ENCODE peak calls at places on chromosome 12, in four cellular contexts. P is HEK293T, H is HepG2, G is H1. Y is an unnamed sample.

GRCh38 chr12:51700887-51701286 is 109.9 kb downstream of the SCN8A start:
- DNase-seq in G (no peak), H (no peak), P (no peak), Y (no peak)

GRCh38 chr12:57092876-57093411 is 4.0 kb downstream of the NAB2 start:
- DNase-seq in H (no peak), G (no peak), P (no peak), Y (no peak)

GRCh38 chr12:120241561-120242274 is 23.8 kb downstream of the PXN start:
- DNase-seq in G (no peak), P (no peak), H (no peak), Y (no peak)

GRCh38 chr12:9365296-9365695 is 157.1 kb upstream of the PZP start:
- DNase-seq in G (no peak), P (no peak), H (no peak), Y (no peak)

GRCh38 chr12:112761366-112761986 is 30.1 kb upstream of the RPH3A start:
- DNase-seq in G (no peak), H (peak), P (no peak), Y (no peak)

GRCh38 chr12:74780458-74781241 is 243.0 kb downstream of the ATXN7L3B start:
- DNase-seq in H (no peak), P (no peak), G (no peak), Y (no peak)

GRCh38 chr12:11795910-11796459 is 146.5 kb downstream of the ETV6 start:
- DNase-seq in H (peak), P (no peak), G (no peak), Y (no peak)

GRCh38 chr12:104182144-104182543 is 33.4 kb upstream of the TXNRD1 start:
- DNase-seq in P (no peak), G (no peak), H (no peak), Y (no peak)

GRCh38 chr12:41917181-41917580 is 227.5 kb downstream of the GXYLT1 start:
- DNase-seq in P (no peak), G (no peak), H (no peak), Y (no peak)

GRCh38 chr12:41923351-41923750 is 221.3 kb downstream of the GXYLT1 start:
- DNase-seq in G (no peak), H (no peak), P (no peak), Y (no peak)

GRCh38 chr12:41917827-41918445 is 226.7 kb downstream of the GXYLT1 start:
- DNase-seq in P (no peak), G (no peak), H (no peak), Y (no peak)

GRCh38 chr12:41919526-41920305 is 225.0 kb downstream of the GXYLT1 start:
- DNase-seq in G (no peak), P (no peak), H (no peak), Y (no peak)

GRCh38 chr12:41919025-41919424 is 225.6 kb downstream of the GXYLT1 start:
- DNase-seq in H (no peak), G (no peak), P (no peak), Y (no peak)
- TF ChIP-seq SP1 in H (no peak), G (no peak), P (no peak), Y (no peak)

GRCh38 chr12:4383304-4383865 is 3.9 kb upstream of the FGF23 start:
- DNase-seq in G (peak), P (no peak), H (peak), Y (no peak)
- TF ChIP-seq SUZ12 in G (no peak), P (no peak), H (no peak), Y (no peak)

GRCh38 chr12:84862190-84862589 is 50.4 kb downstream of the SLC6A15 start:
- DNase-seq in H (no peak), P (no peak), G (no peak), Y (no peak)
- TF ChIP-seq SP1 in H (no peak), P (no peak), G (no peak), Y (no peak)

GRCh38 chr12:41962171-41962572 is 182.5 kb downstream of the GXYLT1 start:
- DNase-seq in P (no peak), H (no peak), G (no peak), Y (no peak)
- TF ChIP-seq SUZ12 in P (no peak), H (no peak), G (no peak), Y (no peak)

GRCh38 chr12:115403689-115404088 is 719.7 kb upstream of the TBX3 start:
- DNase-seq in H (no peak), G (no peak), P (no peak), Y (no peak)

GRCh38 chr12:115407036-115407435 is 723.1 kb upstream of the TBX3 start:
- DNase-seq in G (no peak), H (no peak), P (no peak), Y (no peak)

GRCh38 chr12:115403253-115403652 is 719.3 kb upstream of the TBX3 start:
- DNase-seq in H (no peak), P (no peak), G (no peak), Y (no peak)

GRCh38 chr12:115405471-115405860 is 721.5 kb upstream of the TBX3 start:
- DNase-seq in P (no peak), H (no peak), G (no peak), Y (no peak)

GRCh38 chr12:115404761-115405470 is 720.9 kb upstream of the TBX3 start:
- DNase-seq in G (no peak), P (no peak), H (peak), Y (no peak)
- TF ChIP-seq SP1 in G (no peak), P (no peak), H (no peak), Y (no peak)